ENCODE peak calls at places on chromosome 19, in nine cellular contexts. I is transverse colon, H is GM12892, F is GM23338, X is HL-60, Y is GM12891, U is K562, B is breast epithelium, S is stomach. P is an unnamed sample.

GRCh38 chr19:23527797-23528196 is 132.5 kb upstream of the ZNF91 start:
- DNase-seq in I (no peak), H (no peak), F (peak), X (no peak), Y (peak), U (no peak), B (no peak), S (no peak), P (no peak)

GRCh38 chr19:17517898-17518297 is 6.4 kb downstream of the PGLS start:
- DNase-seq in I (no peak), H (no peak), F (no peak), X (no peak), Y (no peak), U (no peak), B (no peak), S (no peak), P (no peak)

GRCh38 chr19:39970424-39970673 is 616 bp upstream of the PSMC4 start:
- DNase-seq in I (no peak), H (no peak), F (no peak), X (peak), Y (peak), U (peak), B (no peak), S (no peak), P (no peak)

GRCh38 chr19:46056536-46056935 is 15.7 kb upstream of the IGFL4 start:
- DNase-seq in I (no peak), H (no peak), F (no peak), X (no peak), Y (no peak), U (no peak), B (no peak), S (no peak), P (no peak)

GRCh38 chr19:49689133-49690072 is at the start of gene ADM5:
- DNase-seq in I (peak), H (peak), F (peak), X (no peak), Y (no peak), U (no peak), B (peak), S (peak), P (no peak)

GRCh38 chr19:1168877-1169791 is 4.9 kb downstream of the SBNO2 start:
- DNase-seq in I (no peak), H (no peak), F (no peak), X (no peak), Y (no peak), U (no peak), B (no peak), S (peak), P (peak)

GRCh38 chr19:7391218-7391670 is 42.5 kb downstream of the ARHGEF18 start:
- DNase-seq in I (peak), H (no peak), F (no peak), X (no peak), Y (no peak), U (no peak), B (no peak), S (peak), P (no peak)

GRCh38 chr19:44003461-44004134 is 841 bp downstream of the ZNF230 start:
- DNase-seq in I (peak), H (no peak), F (peak), X (peak), Y (no peak), U (peak), B (no peak), S (no peak), P (no peak)

GRCh38 chr19:30682576-30683536 is 310.7 kb downstream of the ZNF536 start:
- DNase-seq in I (peak), H (peak), F (peak), X (peak), Y (peak), U (peak), B (peak), S (peak), P (peak)

DNA sequence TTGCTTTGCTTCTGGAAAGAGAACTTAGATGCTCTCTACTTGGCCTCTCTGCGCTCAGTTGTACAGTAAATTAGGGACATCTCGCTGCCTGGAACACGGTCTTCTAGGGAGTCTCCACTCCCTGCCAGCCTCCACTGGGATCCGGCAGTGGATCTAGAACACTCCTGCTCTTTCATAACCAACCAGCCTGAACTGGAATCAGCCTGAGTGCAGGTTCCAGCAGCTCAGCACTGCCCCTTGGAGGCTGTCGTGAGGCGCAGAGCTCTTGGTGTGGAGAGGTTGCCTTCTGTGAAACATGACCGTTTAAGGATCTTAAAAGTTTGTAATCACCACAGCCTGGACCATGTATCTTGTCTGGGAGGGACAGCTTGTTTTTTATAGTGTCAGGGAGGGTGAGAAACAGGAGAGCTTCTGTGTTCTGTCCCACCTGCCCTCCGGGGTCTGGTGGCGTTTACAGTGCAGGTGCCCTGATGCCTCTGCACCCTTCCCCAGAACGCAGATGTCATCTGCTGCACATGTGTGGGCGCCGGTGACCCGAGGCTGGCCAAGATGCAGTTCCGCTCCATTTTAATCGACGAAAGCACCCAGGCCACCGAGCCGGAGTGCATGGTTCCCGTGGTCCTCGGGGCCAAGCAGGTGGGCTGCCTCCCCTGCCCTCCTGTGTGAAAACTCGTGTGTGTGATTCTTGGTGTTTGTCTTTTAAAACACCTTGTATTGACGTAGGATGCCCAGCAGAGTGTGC is 24.8 kb downstream of the UPF1 start:
- DNase-seq in I (no peak), H (no peak), F (peak), X (no peak), Y (no peak), U (no peak), B (no peak), S (no peak), P (no peak)
- TF ChIP-seq POLR2AphosphoS5 in I (no peak), H (no peak), F (no peak), X (no peak), Y (no peak), U (no peak), B (no peak), S (no peak), P (no peak)

GRCh38 chr19:34308381-34309367 is 54.3 kb downstream of the GARRE1 start:
- DNase-seq in I (no peak), H (no peak), F (no peak), X (no peak), Y (no peak), U (no peak), B (no peak), S (no peak), P (peak)
- TF ChIP-seq POLR2AphosphoS5 in I (no peak), H (no peak), F (no peak), X (no peak), Y (no peak), U (no peak), B (no peak), S (no peak), P (no peak)

GRCh38 chr19:51926784-51927741 is at the start of gene ZNF613:
- DNase-seq in I (peak), H (peak), F (peak), X (peak), Y (peak), U (peak), B (peak), S (peak), P (peak)
- TF ChIP-seq POLR2AphosphoS5 in I (no peak), H (no peak), F (peak), X (no peak), Y (no peak), U (no peak), B (peak), S (peak), P (no peak)

GRCh38 chr19:38718747-38719543 is 25.3 kb downstream of the CAPN12 start:
- DNase-seq in I (no peak), H (no peak), F (peak), X (no peak), Y (no peak), U (peak), B (no peak), S (peak), P (peak)
- TF ChIP-seq POLR2AphosphoS5 in I (no peak), H (no peak), F (peak), X (no peak), Y (no peak), U (no peak), B (no peak), S (no peak), P (peak)

DNA sequence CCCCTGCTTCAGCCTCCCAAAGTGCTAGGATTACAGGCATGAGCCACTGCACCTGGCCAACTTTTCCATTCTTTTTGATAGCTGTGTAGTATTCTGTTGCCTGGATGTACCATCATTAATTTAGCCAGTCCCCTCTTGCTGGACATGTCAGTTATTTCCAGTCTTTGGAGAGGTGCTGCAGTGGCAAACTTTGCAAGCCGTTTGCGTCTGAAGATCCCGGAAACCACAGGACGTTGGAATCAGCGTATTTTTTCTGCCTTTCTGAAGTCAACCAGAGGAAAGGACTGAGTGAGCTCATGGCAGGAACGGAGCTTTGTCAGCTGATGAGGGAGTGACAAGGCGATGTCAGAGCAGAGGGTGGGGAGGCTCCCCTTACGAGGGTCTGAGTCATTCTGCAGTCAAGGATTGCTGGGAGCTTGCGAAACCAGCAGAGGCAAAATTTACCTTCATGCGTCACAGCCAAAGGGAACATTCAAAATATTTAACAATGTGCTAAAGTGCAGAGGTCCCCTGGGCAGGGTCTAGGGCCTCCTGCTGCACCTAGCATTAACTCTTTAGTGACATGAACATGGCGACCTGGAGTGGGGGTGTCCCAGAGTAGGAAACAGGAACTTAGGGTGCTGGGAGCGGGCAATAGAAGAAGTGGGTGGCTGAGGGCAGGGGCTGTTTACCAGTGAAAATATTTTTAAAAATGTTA is 5.6 kb downstream of the C5AR1 start:
- DNase-seq in I (peak), H (no peak), F (peak), X (peak), Y (no peak), U (peak), B (no peak), S (peak), P (peak)
- TF ChIP-seq POLR2AphosphoS5 in I (peak), H (no peak), F (no peak), X (peak), Y (no peak), U (no peak), B (no peak), S (peak), P (peak)

GRCh38 chr19:6219592-6220290 is 60.0 kb downstream of the MLLT1 start:
- DNase-seq in I (no peak), H (no peak), F (no peak), X (no peak), Y (no peak), U (no peak), B (no peak), S (no peak), P (no peak)
- TF ChIP-seq POLR2AphosphoS5 in I (no peak), H (no peak), F (no peak), X (no peak), Y (no peak), U (no peak), B (no peak), S (no peak), P (no peak)

GRCh38 chr19:4054471-4055208 is 12.1 kb downstream of the ZBTB7A start:
- DNase-seq in I (no peak), H (no peak), F (peak), X (no peak), Y (no peak), U (no peak), B (no peak), S (no peak), P (no peak)

GRCh38 chr19:4055209-4055552 is 11.5 kb downstream of the ZBTB7A start:
- DNase-seq in I (no peak), H (no peak), F (no peak), X (no peak), Y (no peak), U (no peak), B (no peak), S (no peak), P (no peak)

GRCh38 chr19:4052993-4053422 is 13.7 kb downstream of the ZBTB7A start:
- DNase-seq in I (peak), H (no peak), F (no peak), X (no peak), Y (no peak), U (no peak), B (no peak), S (no peak), P (no peak)

GRCh38 chr19:4052114-4052992 is 14.3 kb downstream of the ZBTB7A start:
- DNase-seq in I (peak), H (no peak), F (no peak), X (peak), Y (no peak), U (no peak), B (no peak), S (peak), P (peak)

DNA sequence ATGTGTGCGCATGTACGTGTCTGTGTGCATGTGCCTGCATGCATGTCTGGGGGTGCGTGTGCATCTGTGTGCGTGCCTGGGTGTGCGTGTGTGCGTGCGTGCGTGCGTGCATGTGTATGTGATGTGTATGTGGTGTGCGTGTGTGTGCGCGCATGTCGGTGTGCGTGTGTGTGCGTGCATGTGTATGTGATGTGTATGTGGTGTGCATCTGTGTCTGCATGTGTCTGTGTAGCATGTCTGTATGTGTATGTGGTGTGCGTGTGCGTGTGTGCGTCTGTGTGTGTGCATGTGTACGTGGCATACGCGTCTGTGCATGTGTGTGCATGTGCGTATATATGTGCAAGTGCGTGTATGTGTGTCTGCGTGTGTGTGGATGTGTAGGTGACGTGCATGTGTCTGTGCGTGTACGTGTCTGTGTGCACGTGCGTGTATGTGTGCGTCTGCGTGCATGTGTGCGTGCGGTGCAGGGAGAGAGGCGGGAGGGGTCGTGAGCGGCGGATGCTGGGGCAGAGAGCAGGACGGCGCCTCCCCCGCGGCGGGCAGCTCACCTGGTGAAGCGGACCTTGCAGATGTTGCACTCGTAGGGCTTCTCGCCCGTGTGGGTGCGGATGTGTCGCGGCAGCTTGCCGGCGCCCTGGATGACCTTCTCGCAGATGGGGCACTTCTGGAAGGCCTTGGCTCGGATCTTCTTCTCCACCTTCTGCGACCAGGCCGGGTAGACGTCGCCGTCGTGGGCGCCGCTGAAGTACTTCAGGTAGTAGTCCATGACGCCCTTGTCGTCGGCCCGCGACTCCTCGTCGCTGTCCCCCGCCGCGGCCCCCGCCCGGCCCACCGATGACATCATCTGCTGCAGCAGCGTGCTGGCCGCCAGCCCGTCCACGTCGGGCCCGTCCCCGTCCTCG is 13.0 kb downstream of the ZBTB7A start:
- DNase-seq in I (peak), H (no peak), F (no peak), X (no peak), Y (no peak), U (no peak), B (no peak), S (no peak), P (no peak)
- TF ChIP-seq POLR2AphosphoS5 in I (no peak), H (peak), F (no peak), X (peak), Y (peak), U (no peak), B (no peak), S (peak), P (peak)

GRCh38 chr19:10406191-10406590 is 2.8 kb upstream of the CDC37 start:
- DNase-seq in I (no peak), H (no peak), F (no peak), X (no peak), Y (no peak), U (no peak), B (no peak), S (no peak), P (no peak)

GRCh38 chr19:10403137-10404021 is at the start of gene CDC37:
- DNase-seq in I (peak), H (peak), F (peak), X (peak), Y (peak), U (peak), B (peak), S (peak), P (peak)

GRCh38 chr19:10404888-10405808 is 1.8 kb upstream of the CDC37 start:
- DNase-seq in I (no peak), H (no peak), F (peak), X (no peak), Y (no peak), U (no peak), B (no peak), S (no peak), P (no peak)

GRCh38 chr19:10399878-10400277 is 3.5 kb downstream of the CDC37 start:
- DNase-seq in I (no peak), H (no peak), F (no peak), X (no peak), Y (no peak), U (no peak), B (no peak), S (no peak), P (no peak)

GRCh38 chr19:10402441-10403038 is 802 bp downstream of the CDC37 start:
- DNase-seq in I (peak), H (no peak), F (peak), X (peak), Y (no peak), U (peak), B (no peak), S (no peak), P (no peak)
- TF ChIP-seq POLR2AphosphoS5 in I (peak), H (no peak), F (no peak), X (no peak), Y (no peak), U (no peak), B (no peak), S (peak), P (peak)

GRCh38 chr19:41906271-41906670 is 22.0 kb downstream of the ERFL start:
- DNase-seq in I (no peak), H (no peak), F (peak), X (no peak), Y (no peak), U (no peak), B (no peak), S (no peak), P (no peak)
- TF ChIP-seq POLR2AphosphoS5 in I (no peak), H (no peak), F (no peak), X (no peak), Y (no peak), U (no peak), B (no peak), S (no peak), P (no peak)

GRCh38 chr19:58261600-58261967 is 17.2 kb upstream of the ZNF8 start:
- DNase-seq in I (no peak), H (no peak), F (no peak), X (no peak), Y (no peak), U (no peak), B (no peak), S (no peak), P (no peak)
- TF ChIP-seq POLR2AphosphoS5 in I (no peak), H (peak), F (no peak), X (peak), Y (no peak), U (no peak), B (no peak), S (no peak), P (no peak)

P was measured in sigmoid colon.